ENCODE peak calls at places on chromosomes 7 and 10, in six cellular contexts. Y is AG04450; Z is effector memory CD4-positive, alpha-beta T cell; I is K562; X is psoas muscle; V is mesendoderm. P is an unnamed sample.

GRCh38 chr7:128247108-128247507 is 6.0 kb downstream of the LEP start:
- DNase-seq in X (no peak), I (no peak), Z (no peak), Y (no peak), V (no peak), P (no peak)

GRCh38 chr7:7628476-7628875 is 12.1 kb upstream of the UMAD1 start:
- DNase-seq in Y (no peak), X (no peak), I (no peak), V (peak), Z (no peak), P (no peak)

GRCh38 chr10:97215619-97216018 is 29.9 kb upstream of the SLIT1 start:
- DNase-seq in V (no peak), X (no peak), I (no peak), Z (no peak), Y (no peak), P (no peak)

GRCh38 chr10:105914432-105914831 is 1250.1 kb downstream of the SORCS1 start:
- DNase-seq in X (no peak), Z (no peak), V (no peak), Y (no peak), I (no peak), P (no peak)

GRCh38 chr7:96120856-96121255 is 201.0 kb downstream of the SLC25A13 start:
- DNase-seq in X (no peak), Y (no peak), V (no peak), Z (no peak), I (no peak), P (no peak)

GRCh38 chr7:74482629-74483401 is 29.1 kb downstream of the GTF2IRD1 start:
- DNase-seq in V (peak), X (peak), Y (peak), Z (no peak), I (no peak), P (no peak)

GRCh38 chr7:3861941-3862340 is 560.9 kb downstream of the SDK1 start:
- DNase-seq in I (no peak), Y (peak), X (no peak), V (peak), Z (no peak), P (peak)

GRCh38 chr7:55130554-55131198 is 111.9 kb downstream of the EGFR start:
- DNase-seq in Z (no peak), X (peak), I (no peak), Y (peak), V (no peak), P (no peak)

GRCh38 chr7:155003215-155003999 is 483 bp upstream of the PAXIP1 start:
- DNase-seq in Y (peak), X (peak), V (peak), Z (peak), I (peak), P (no peak)

GRCh38 chr7:50644586-50644985 is 79.4 kb upstream of the DDC start:
- DNase-seq in I (no peak), Y (no peak), V (no peak), Z (no peak), X (no peak), P (no peak)

GRCh38 chr10:73590881-73591577 is at the start of gene USP54:
- DNase-seq in Y (no peak), I (peak), V (peak), Z (no peak), X (no peak), P (peak)

GRCh38 chr10:80259405-80259871 is 30.0 kb downstream of the MAT1A start:
- DNase-seq in V (peak), X (no peak), Z (no peak), I (no peak), Y (no peak), P (no peak)

GRCh38 chr7:128922496-128923410 is 12.2 kb upstream of the KCP start:
- DNase-seq in Z (no peak), Y (no peak), V (no peak), I (no peak), X (peak), P (no peak)

GRCh38 chr10:50928190-50928552 is 42.7 kb upstream of the A1CF start:
- DNase-seq in X (no peak), I (no peak), Z (no peak), V (no peak), Y (no peak), P (no peak)

DNA sequence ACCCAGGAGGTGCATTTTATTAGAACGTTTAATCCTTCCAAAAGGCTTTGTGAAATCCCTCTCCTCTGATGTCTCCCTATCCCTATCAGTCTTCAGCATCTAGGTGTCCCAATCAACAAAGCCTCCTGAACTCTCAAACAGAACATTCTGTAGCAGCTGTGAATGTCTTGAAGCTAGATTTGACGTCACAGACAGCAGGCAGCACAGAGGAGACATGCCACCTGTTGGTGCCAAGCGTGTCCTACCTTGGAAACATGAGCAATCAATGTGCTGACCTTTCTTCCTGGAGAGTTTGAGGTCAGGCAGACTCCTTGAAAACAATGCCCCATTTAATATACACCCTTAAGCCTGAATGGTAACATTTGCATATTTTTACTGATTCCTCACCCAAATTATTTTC is 125.4 kb downstream of the RNLS start:
- DNase-seq in X (peak), Z (no peak), I (no peak), V (peak), Y (no peak), P (no peak)
- H3K27ac ChIP-seq in X (no peak), Z (no peak), I (no peak), V (no peak), Y (no peak), P (no peak)

DNA sequence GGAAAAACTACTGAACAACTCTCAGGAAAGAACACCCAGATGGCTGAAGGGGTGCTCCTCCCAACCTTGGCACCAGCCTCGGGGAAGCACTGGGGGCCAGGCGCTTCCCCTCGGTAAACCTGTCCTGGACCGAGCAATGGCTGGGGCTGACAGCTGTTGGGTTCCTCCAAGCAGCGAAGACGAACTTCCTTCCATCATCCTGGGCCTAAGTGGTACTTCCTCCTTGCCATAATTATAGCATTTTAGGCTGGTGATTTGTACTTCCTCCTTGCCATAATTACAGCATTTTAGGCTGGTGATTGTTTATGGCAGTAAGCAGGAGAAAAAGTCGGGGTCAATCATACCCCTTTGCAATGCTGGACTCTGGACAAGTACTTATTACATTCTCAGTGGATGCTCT is 69.3 kb downstream of the MYOF start:
- DNase-seq in Z (no peak), Y (no peak), V (no peak), X (no peak), I (no peak), P (no peak)
- H3K27ac ChIP-seq in Z (peak), Y (no peak), V (no peak), X (no peak), I (no peak), P (peak)

GRCh38 chr10:77887631-77888355 is 38.8 kb downstream of the DLG5 start:
- DNase-seq in V (no peak), I (no peak), Y (no peak), Z (no peak), X (no peak), P (no peak)
- H3K27ac ChIP-seq in V (no peak), I (no peak), Y (peak), Z (no peak), X (peak), P (peak)

GRCh38 chr10:91621483-91622113 is 11.3 kb downstream of the PPP1R3C start:
- DNase-seq in Y (no peak), X (no peak), V (no peak), Z (no peak), I (no peak), P (no peak)

GRCh38 chr10:91616124-91616523 is 16.7 kb downstream of the PPP1R3C start:
- DNase-seq in I (no peak), Z (no peak), V (no peak), Y (no peak), X (no peak), P (no peak)

GRCh38 chr10:91613411-91614253 is 19.2 kb downstream of the PPP1R3C start:
- DNase-seq in Y (peak), Z (no peak), X (peak), I (peak), V (no peak), P (peak)

GRCh38 chr10:91614254-91614624 is 18.6 kb downstream of the PPP1R3C start:
- DNase-seq in X (no peak), Y (peak), V (no peak), Z (no peak), I (no peak), P (no peak)

DNA sequence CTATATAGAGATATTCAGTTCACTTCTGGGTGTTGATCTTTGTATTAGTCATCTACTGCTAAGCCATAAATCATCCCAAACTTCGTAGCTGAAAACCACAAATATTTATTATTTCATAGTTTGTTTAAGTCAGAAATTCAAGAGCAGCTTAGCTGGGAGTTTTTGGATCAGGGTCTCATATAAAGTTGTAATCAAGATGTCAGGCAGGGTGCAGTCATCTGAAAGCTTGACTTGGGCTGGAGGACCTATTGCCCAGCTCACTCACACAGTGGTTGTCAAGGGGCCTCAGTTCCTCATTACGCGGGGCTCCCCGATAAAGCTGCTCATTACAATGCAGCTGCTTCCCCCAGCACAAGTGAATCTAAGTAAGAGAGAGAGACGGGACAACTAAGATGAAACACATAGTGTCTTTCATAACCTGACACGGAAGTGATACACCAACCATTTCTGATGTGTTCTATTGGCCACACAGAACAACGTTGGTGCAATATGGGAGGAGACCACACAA is 15.7 kb downstream of the PPP1R3C start:
- DNase-seq in I (no peak), Y (peak), Z (no peak), V (no peak), X (no peak), P (no peak)
- H3K27ac ChIP-seq in I (peak), Y (peak), Z (no peak), V (no peak), X (peak), P (peak)

GRCh38 chr7:120842131-120842621 is 15.8 kb downstream of the TSPAN12 start:
- DNase-seq in Y (no peak), V (peak), X (no peak), I (no peak), Z (no peak), P (no peak)
- H3K27ac ChIP-seq in Y (no peak), V (no peak), X (no peak), I (no peak), Z (no peak), P (no peak)

GRCh38 chr7:116674508-116675173 is 2.6 kb downstream of the MET start:
- DNase-seq in V (peak), Y (no peak), Z (no peak), X (no peak), I (no peak), P (no peak)
- H3K27ac ChIP-seq in V (no peak), Y (no peak), Z (no peak), X (peak), I (no peak), P (peak)

DNA sequence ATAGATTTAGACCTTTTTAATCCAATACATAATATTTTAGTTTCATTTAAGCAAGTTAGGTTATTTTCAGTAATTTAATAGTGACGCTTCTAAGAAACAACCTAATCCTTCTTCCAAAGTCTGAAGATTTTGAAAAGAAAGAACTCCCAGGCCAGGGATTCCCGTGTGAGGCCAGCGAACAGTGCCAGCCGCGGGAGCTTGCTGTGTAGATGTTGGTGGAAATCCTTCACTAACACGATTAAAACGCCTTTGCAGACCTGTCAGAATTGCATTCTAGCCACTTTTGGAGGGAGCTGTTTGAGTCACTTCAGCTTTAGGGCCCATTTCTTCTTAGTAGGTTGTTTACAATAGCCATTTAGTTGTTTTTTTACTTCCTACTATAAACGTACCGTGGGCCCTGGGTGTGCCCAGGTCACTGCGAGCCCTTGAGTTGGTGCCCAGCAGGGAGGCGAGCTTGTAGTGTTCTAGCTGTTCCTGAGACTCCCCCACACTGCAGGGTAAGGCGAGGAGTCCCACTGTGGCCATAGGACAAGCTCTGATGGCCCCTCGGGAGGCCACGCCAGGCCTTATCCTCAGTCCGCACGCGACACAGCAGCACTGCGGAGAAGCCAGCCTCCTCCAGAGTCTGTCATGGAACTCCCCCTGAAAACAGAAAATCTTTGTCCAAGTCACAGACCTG is 32.3 kb downstream of the PPP2R2D start:
- DNase-seq in Z (no peak), Y (no peak), I (peak), X (no peak), V (no peak), P (no peak)
- H3K27ac ChIP-seq in Z (no peak), Y (no peak), I (peak), X (peak), V (no peak), P (no peak)

GRCh38 chr7:27116962-27117686 is 13.4 kb downstream of the HOXA4 start:
- DNase-seq in I (no peak), Z (no peak), V (no peak), X (no peak), Y (no peak), P (no peak)
- H3K27ac ChIP-seq in I (no peak), Z (no peak), V (no peak), X (peak), Y (peak), P (no peak)

GRCh38 chr10:95422196-95422595 is 131.4 kb upstream of the PDLIM1 start:
- DNase-seq in X (no peak), I (no peak), V (no peak), Y (no peak), Z (no peak), P (no peak)
- H3K27ac ChIP-seq in X (no peak), I (no peak), V (no peak), Y (no peak), Z (no peak), P (no peak)

P was measured in epithelial cell of prostate.